ENCODE peak calls at places on chromosome 3, in four cellular contexts. I is NCI-H2171; S is NCI-H2081; O is activated CD8-positive, alpha-beta memory T cell treated with anti-CD3 and anti-CD28 coated beads for 1 hour. Y is an unnamed sample.
A peak's percentile ranks its signal among the peaks of the same experiment; 100 is the strongest.

GRCh38 chr3:181253796-181254195 is 264.3 kb upstream of the DNAJC19 start:
- DNase-seq in I (no peak), S (peak; percentile 38), O (no peak), Y (no peak)

GRCh38 chr3:132655471-132655870 is 4.1 kb downstream of the ACAD11 start:
- DNase-seq in I (no peak), S (no peak), O (no peak), Y (no peak)

GRCh38 chr3:31227152-31227581 is 305.6 kb upstream of the STT3B start:
- DNase-seq in I (no peak), S (no peak), O (no peak), Y (no peak)

GRCh38 chr3:127158614-127159221 is 34.2 kb upstream of the PRR23E start:
- DNase-seq in I (no peak), S (peak; percentile 91), O (no peak), Y (no peak)

GRCh38 chr3:107975529-107976203 is 115.2 kb downstream of the CD47 start:
- DNase-seq in I (no peak), S (no peak), O (no peak), Y (no peak)

GRCh38 chr3:174951023-174951422 is 91.9 kb downstream of the NAALADL2 start:
- DNase-seq in I (no peak), S (no peak), O (no peak), Y (no peak)

GRCh38 chr3:40456279-40456939 is 730 bp upstream of the RPL14 start:
- DNase-seq in I (no peak), S (no peak), O (no peak), Y (no peak)

GRCh38 chr3:100105536-100105935 is 8.8 kb downstream of the FILIP1L start:
- DNase-seq in I (no peak), S (no peak), O (no peak), Y (no peak)